ENCODE peak calls at places on chromosome 20, in eight cellular contexts. W, H, U, I, T, C, J and R are unnamed samples.

GRCh38 chr20:59994697-59995122 is 36.5 kb downstream of the CDH26 start:
- DNase-seq in W (peak), H (peak), U (peak), I (no peak), T (no peak), C (no peak), J (no peak), R (no peak)

GRCh38 chr20:5270608-5271007 is 46.1 kb downstream of the PROKR2 start:
- DNase-seq in W (no peak), H (no peak), U (no peak), I (no peak), T (no peak), C (no peak), J (no peak), R (no peak)

GRCh38 chr20:13231031-13231752 is 10.1 kb downstream of the ISM1 start:
- DNase-seq in W (no peak), H (no peak), U (no peak), I (no peak), T (no peak), C (no peak), J (no peak), R (no peak)

GRCh38 chr20:57468523-57469417 is 56.2 kb downstream of the CTCFL start:
- DNase-seq in W (no peak), H (no peak), U (no peak), I (no peak), T (no peak), C (peak), J (no peak), R (no peak)

GRCh38 chr20:25745100-25745499 is 48.4 kb upstream of the ZNF337 start:
- DNase-seq in W (no peak), H (no peak), U (no peak), I (no peak), T (no peak), C (no peak), J (no peak), R (no peak)

GRCh38 chr20:54237544-54237943 is 29.7 kb downstream of the PFDN4 start:
- DNase-seq in W (no peak), H (no peak), U (no peak), I (no peak), T (no peak), C (no peak), J (no peak), R (no peak)

GRCh38 chr20:46575394-46575793 is 24.9 kb upstream of the OCSTAMP start:
- DNase-seq in W (no peak), H (no peak), U (no peak), I (no peak), T (no peak), C (no peak), J (no peak), R (no peak)

GRCh38 chr20:41601742-41602141 is 16.4 kb downstream of the CHD6 start:
- DNase-seq in W (no peak), H (no peak), U (no peak), I (no peak), T (no peak), C (no peak), J (no peak), R (no peak)

GRCh38 chr20:46951840-46952497 is 57.3 kb downstream of the EYA2 start:
- DNase-seq in W (no peak), H (no peak), U (no peak), I (no peak), T (no peak), C (no peak), J (no peak), R (no peak)

GRCh38 chr20:3900187-3900604 is 11.0 kb downstream of the PANK2 start:
- DNase-seq in W (no peak), H (no peak), U (no peak), I (no peak), T (peak), C (no peak), J (no peak), R (no peak)

GRCh38 chr20:24160563-24161355 is 172.2 kb upstream of the GGTLC1 start:
- DNase-seq in W (peak), H (no peak), U (peak), I (no peak), T (peak), C (no peak), J (no peak), R (peak)

GRCh38 chr20:57834306-57834863 is 124.6 kb upstream of the PMEPA1 start:
- DNase-seq in W (no peak), H (no peak), U (no peak), I (no peak), T (no peak), C (no peak), J (no peak), R (no peak)

GRCh38 chr20:49324306-49324705 is 46.4 kb upstream of the ZNFX1 start:
- DNase-seq in W (no peak), H (no peak), U (no peak), I (no peak), T (no peak), C (no peak), J (no peak), R (no peak)

GRCh38 chr20:53245581-53245980 is 273.4 kb downstream of the TSHZ2 start:
- DNase-seq in W (no peak), H (no peak), U (no peak), I (no peak), T (no peak), C (no peak), J (no peak), R (no peak)

GRCh38 chr20:35490736-35491181 is 35.4 kb downstream of the CEP250 start:
- DNase-seq in W (no peak), H (no peak), U (no peak), I (no peak), T (no peak), C (peak), J (peak), R (no peak)

GRCh38 chr20:63625771-63626423 is 1.0 kb downstream of the GMEB2 start:
- DNase-seq in W (no peak), H (no peak), U (no peak), I (no peak), T (no peak), C (peak), J (no peak), R (peak)

GRCh38 chr20:41029150-41029872 is 689 bp downstream of the TOP1 start:
- DNase-seq in W (no peak), H (no peak), U (no peak), I (no peak), T (peak), C (peak), J (no peak), R (peak)

GRCh38 chr20:41218466-41218865 is 81.1 kb downstream of the PLCG1 start:
- DNase-seq in W (no peak), H (no peak), U (no peak), I (no peak), T (no peak), C (no peak), J (no peak), R (no peak)

GRCh38 chr20:10221022-10221421 is 2.4 kb downstream of the SNAP25 start:
- DNase-seq in W (no peak), H (no peak), U (no peak), I (no peak), T (no peak), C (no peak), J (no peak), R (no peak)

GRCh38 chr20:18719426-18719825 is 94.2 kb upstream of the SCP2D1 start:
- DNase-seq in W (no peak), H (no peak), U (no peak), I (no peak), T (no peak), C (no peak), J (no peak), R (no peak)

GRCh38 chr20:63978319-63979220 is 872 bp downstream of the SAMD10 start:
- DNase-seq in W (peak), H (no peak), U (peak), I (peak), T (peak), C (peak), J (peak), R (peak)

GRCh38 chr20:2140561-2140960 is 38.9 kb downstream of the STK35 start:
- DNase-seq in W (peak), H (no peak), U (no peak), I (no peak), T (no peak), C (no peak), J (no peak), R (no peak)

GRCh38 chr20:17969884-17970409 is 1.1 kb downstream of the MGME1 start:
- DNase-seq in W (no peak), H (no peak), U (peak), I (no peak), T (peak), C (peak), J (peak), R (no peak)

GRCh38 chr20:59688999-59689398 is 84.7 kb downstream of the PHACTR3 start:
- DNase-seq in W (no peak), H (no peak), U (no peak), I (no peak), T (no peak), C (no peak), J (no peak), R (no peak)

GRCh38 chr20:24731312-24731711 is 217.8 kb upstream of the CST7 start:
- DNase-seq in W (no peak), H (no peak), U (no peak), I (no peak), T (no peak), C (no peak), J (no peak), R (no peak)

GRCh38 chr20:3616250-3616649 is 46.9 kb downstream of the GFRA4 start:
- DNase-seq in W (peak), H (no peak), U (peak), I (no peak), T (peak), C (no peak), J (no peak), R (no peak)

GRCh38 chr20:36835025-36835424 is 40.9 kb upstream of the TLDC2 start:
- DNase-seq in W (no peak), H (no peak), U (no peak), I (no peak), T (no peak), C (no peak), J (no peak), R (no peak)

GRCh38 chr20:36839150-36839549 is 36.8 kb upstream of the TLDC2 start:
- DNase-seq in W (no peak), H (no peak), U (no peak), I (no peak), T (no peak), C (no peak), J (no peak), R (no peak)

GRCh38 chr20:36835453-36836198 is 40.3 kb upstream of the TLDC2 start:
- DNase-seq in W (peak), H (peak), U (peak), I (peak), T (peak), C (peak), J (peak), R (peak)

GRCh38 chr20:36833275-36834020 is 42.5 kb upstream of the TLDC2 start:
- DNase-seq in W (no peak), H (no peak), U (no peak), I (no peak), T (peak), C (no peak), J (no peak), R (no peak)

DNA sequence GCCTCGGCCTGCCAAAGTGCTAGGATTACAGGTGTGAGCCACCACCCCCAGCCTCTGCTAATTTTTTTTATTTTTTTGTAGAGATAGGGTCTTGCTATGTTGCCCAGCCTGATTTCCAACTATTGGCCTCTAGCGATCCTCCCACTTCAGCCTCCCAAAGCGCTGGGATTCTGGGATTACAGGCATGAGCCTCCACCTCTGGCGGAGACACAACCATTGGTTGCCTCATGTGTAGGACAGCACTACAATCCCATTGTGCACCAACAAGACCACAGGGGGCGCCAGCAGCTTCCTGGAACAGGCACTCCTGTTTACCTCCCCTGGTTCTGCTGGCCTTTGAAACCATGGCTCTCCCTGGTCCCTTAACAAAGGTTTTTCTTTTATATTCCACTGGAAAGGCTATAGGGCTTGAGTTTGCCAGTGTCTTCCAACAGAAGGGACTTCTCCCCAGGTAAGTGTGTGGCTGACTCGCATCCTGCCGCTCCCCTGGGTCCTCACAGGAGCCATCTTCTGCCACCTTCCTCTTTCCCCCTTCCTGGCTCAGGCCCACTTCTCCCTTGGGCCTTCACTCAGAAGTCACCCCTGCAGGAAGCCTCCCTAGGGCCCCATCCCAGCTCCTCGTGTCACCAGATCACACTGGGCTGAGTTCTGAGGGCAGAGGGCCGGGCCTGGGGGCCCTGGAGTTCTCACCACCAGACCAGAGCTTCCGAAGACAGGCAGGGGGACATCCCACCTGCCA is 39.2 kb upstream of the TLDC2 start:
- DNase-seq in W (peak), H (peak), U (no peak), I (no peak), T (peak), C (peak), J (peak), R (peak)
- TF ChIP-seq POLR2AphosphoS5 in W (no peak), H (no peak), U (no peak), I (no peak), T (no peak), C (no peak), J (peak), R (no peak)

DNA sequence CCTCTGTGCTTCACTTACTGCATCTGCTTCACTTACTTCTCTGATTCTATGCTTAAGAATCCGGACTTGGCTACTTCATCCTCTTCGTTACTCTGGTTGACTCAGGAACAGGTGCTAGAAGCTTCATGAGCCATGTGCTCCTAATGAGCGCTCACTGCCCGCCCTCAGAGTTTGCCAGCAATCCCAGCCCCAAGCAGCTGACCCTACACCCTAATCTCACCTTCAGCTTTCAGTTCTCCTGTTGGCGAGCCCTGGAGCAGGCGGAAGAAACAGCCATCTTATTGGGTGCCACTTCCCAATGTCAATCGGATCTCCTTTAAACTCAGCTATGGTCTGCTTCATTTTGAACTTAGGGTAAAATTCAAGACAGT is 61.3 kb downstream of the FOXA2 start:
- DNase-seq in W (no peak), H (no peak), U (no peak), I (no peak), T (no peak), C (no peak), J (no peak), R (no peak)
- TF ChIP-seq POLR2AphosphoS5 in W (no peak), H (no peak), U (no peak), I (no peak), T (no peak), C (no peak), J (no peak), R (no peak)

GRCh38 chr20:45342863-45343444 is 5.3 kb downstream of the SDC4 start:
- DNase-seq in W (no peak), H (no peak), U (no peak), I (no peak), T (no peak), C (no peak), J (no peak), R (no peak)

GRCh38 chr20:45343445-45343866 is 4.8 kb downstream of the SDC4 start:
- DNase-seq in W (peak), H (no peak), U (peak), I (no peak), T (no peak), C (no peak), J (no peak), R (no peak)

GRCh38 chr20:45341939-45342862 is 6.0 kb downstream of the SDC4 start:
- DNase-seq in W (peak), H (no peak), U (peak), I (peak), T (peak), C (no peak), J (no peak), R (peak)

GRCh38 chr20:45345104-45345936 is 2.9 kb downstream of the SDC4 start:
- DNase-seq in W (peak), H (no peak), U (peak), I (peak), T (no peak), C (no peak), J (no peak), R (no peak)

DNA sequence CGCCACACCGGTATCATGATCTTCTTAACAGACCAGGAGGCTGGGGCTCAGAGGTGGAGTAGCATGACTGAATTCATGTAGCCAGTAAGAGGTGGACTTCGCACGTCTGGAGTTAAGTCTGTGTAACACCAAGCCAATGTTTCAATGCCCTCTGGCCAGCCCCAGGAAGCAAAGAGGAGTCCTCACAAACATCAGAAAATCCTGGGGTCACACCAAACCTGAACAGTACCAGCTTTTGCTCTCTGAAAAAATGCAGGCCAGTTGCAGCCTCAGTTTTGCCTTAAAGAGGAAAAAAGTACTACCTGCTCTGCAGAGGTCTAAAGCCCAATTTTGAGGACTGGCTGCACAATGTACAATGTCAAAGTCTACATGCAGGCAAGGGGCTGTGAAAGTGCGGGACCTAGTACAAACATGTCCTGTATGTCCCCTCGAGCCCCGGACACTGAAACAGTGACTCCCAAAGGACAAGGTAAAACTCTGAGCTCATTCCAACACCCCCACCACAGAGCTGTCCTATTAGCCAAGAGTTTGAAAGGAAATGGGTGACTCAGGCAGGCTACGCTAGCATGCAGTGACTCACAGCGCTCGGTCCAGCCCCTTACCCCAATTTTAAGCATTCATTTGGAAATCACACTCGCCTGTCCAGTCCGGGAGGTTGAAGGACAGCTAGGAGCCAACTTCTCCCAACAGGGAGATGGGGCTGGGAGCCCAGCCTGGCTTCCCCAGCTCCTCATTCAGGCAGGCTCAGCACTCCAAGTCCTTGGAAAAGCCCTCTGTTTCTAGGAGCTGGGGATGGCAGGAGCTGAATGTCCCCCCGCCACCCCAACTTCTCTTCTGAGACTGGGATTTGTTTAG is 4.1 kb downstream of the SDC4 start:
- DNase-seq in W (peak), H (peak), U (peak), I (peak), T (peak), C (no peak), J (no peak), R (no peak)
- TF ChIP-seq POLR2AphosphoS5 in W (peak), H (peak), U (peak), I (peak), T (peak), C (no peak), J (no peak), R (no peak)

GRCh38 chr20:50398471-50399002 is 111.6 kb upstream of the PTPN1 start:
- DNase-seq in W (no peak), H (no peak), U (no peak), I (no peak), T (no peak), C (no peak), J (no peak), R (no peak)
- TF ChIP-seq POLR2AphosphoS5 in W (no peak), H (no peak), U (no peak), I (no peak), T (no peak), C (no peak), J (no peak), R (no peak)

DNA sequence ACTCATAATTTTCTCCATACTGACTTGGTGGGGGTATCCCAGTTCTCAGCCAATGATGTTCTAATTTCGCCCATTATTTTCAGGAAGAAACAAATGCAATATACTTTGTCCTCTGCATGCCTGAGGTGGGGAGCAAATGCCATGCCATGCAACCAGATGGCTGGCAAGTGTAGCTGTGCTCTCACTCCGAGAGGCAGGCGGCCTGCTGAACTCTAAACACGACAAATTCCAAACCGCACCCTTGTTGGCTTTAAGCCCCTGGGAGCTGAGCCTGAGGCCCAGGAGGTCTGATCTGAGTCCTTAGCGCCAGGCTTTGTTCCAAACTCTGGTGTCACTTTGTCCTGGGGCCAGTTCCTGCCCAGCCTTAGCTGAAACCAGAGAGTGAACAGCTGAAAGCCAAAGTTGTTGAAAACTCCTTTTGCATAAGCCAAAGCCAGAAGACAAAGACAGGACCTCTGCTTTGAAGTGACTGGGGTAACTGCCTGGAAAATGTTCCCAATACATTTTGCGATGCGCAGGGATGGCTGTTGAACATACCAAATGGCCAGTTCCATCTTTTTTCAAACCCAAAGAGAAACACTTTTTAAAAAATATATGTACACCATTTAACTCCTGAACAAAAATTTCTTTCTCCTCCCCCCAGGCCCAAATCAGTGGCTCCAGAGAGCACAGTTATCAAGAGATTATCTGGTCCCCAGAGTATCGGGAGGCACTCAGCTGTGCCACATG is 46.2 kb downstream of the TTI1 start:
- DNase-seq in W (peak), H (no peak), U (peak), I (peak), T (no peak), C (no peak), J (no peak), R (peak)
- TF ChIP-seq POLR2AphosphoS5 in W (peak), H (no peak), U (peak), I (no peak), T (no peak), C (no peak), J (no peak), R (no peak)

DNA sequence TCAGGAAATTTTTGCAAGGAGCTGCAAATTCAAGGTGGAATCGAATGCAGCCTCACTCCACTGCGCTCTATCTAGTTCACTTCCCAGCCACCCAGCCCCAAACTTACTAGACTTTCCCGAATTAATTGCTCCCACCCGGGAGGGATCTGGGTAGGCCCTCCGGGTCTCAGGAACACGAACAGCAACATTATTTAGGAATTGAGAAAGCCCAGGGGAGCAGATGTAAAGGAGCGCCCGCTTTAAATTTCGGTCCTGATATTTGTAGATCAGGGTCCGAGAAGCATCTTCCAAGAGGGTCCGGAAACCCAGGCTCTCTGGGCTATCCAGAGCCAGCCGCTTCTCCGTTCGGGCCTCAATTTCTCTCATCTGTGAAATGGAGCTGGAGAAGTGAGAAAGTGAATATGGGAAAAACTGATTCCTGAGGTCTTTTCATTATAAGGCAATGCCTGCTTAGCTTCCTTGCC is 490 bp upstream of the ID1 start:
- DNase-seq in W (no peak), H (no peak), U (no peak), I (no peak), T (no peak), C (no peak), J (no peak), R (no peak)
- TF ChIP-seq POLR2AphosphoS5 in W (no peak), H (peak), U (no peak), I (no peak), T (no peak), C (no peak), J (no peak), R (no peak)